ENCODE peak calls at places on chromosomes 12 and 14, in four cellular contexts. J is activated CD4-positive, alpha-beta T cell treated with anti-CD3 and anti-CD28 coated beads, Interleukin-2, amount 10 ng/mL, durations not matched to agents 7 days and 5 days; R is cardiac fibroblast; K is H54. E is an unnamed sample.

GRCh38 chr12:19025582-19025981 is 104.0 kb upstream of the PLEKHA5 start:
- DNase-seq in J (no peak), R (no peak), K (no peak), E (no peak)

GRCh38 chr14:99758121-99758871 is 34.9 kb upstream of the EML1 start:
- DNase-seq in J (no peak), R (peak; percentile 67), K (peak; percentile 70), E (no peak)

GRCh38 chr14:104099096-104100041 is 13.9 kb downstream of the ASPG start:
- DNase-seq in J (no peak), R (no peak), K (no peak), E (no peak)

GRCh38 chr12:42486407-42486806 is 103.1 kb downstream of the PRICKLE1 start:
- DNase-seq in J (no peak), R (no peak), K (no peak), E (no peak)

GRCh38 chr12:131681257-131681620 is 29.7 kb upstream of the SFSWAP start:
- DNase-seq in J (no peak), R (no peak), K (no peak), E (no peak)

GRCh38 chr14:105496831-105497591 is 6.0 kb downstream of the TEDC1 start:
- DNase-seq in J (no peak), R (no peak), K (no peak), E (no peak)

GRCh38 chr14:21098134-21098891 is at the start of gene ZNF219:
- DNase-seq in J (peak; percentile 17), R (peak; percentile 65), K (no peak), E (no peak)

GRCh38 chr14:65103150-65103760 is 938 bp upstream of the MAX start:
- DNase-seq in J (peak; percentile 26), R (no peak), K (peak; percentile 10), E (no peak)

GRCh38 chr12:50058743-50059312 is 1.4 kb downstream of the ASIC1 start:
- DNase-seq in J (peak; percentile 29), R (no peak), K (no peak), E (no peak)

GRCh38 chr12:5534800-5535199 is 102.9 kb downstream of the NTF3 start:
- DNase-seq in J (no peak), R (no peak), K (no peak), E (no peak)

GRCh38 chr14:58942516-58942915 is 246.0 kb upstream of the DAAM1 start:
- DNase-seq in J (no peak), R (peak; percentile 8), K (no peak), E (no peak)

GRCh38 chr12:45737638-45738037 is 8.1 kb downstream of the ARID2 start:
- DNase-seq in J (no peak), R (no peak), K (no peak), E (no peak)

GRCh38 chr12:67710582-67710981 is 62.0 kb downstream of the DYRK2 start:
- DNase-seq in J (no peak), R (no peak), K (peak; percentile 13), E (peak; percentile 43)

GRCh38 chr14:101527987-101528386 is 33.3 kb upstream of the DIO3 start:
- DNase-seq in J (no peak), R (no peak), K (no peak), E (no peak)

GRCh38 chr12:6852651-6853354 is 853 bp downstream of the USP5 start:
- DNase-seq in J (peak; percentile 74), R (peak; percentile 81), K (peak; percentile 58), E (no peak)

GRCh38 chr12:58557156-58557555 is 363.1 kb downstream of the LRIG3 start:
- DNase-seq in J (no peak), R (peak; percentile 76), K (no peak), E (no peak)

GRCh38 chr12:113932411-113933196 is 33.5 kb downstream of the RBM19 start:
- DNase-seq in J (no peak), R (peak; percentile 72), K (no peak), E (no peak)

GRCh38 chr14:31441273-31442110 is 15.8 kb downstream of the DTD2 start:
- DNase-seq in J (no peak), R (peak; percentile 86), K (no peak), E (no peak)

GRCh38 chr12:59055204-59055839 is 135.0 kb upstream of the LRIG3 start:
- DNase-seq in J (no peak), R (peak; percentile 59), K (peak; percentile 42), E (peak; percentile 10)

GRCh38 chr12:132171968-132172521 is 27.8 kb downstream of the NOC4L start:
- DNase-seq in J (no peak), R (no peak), K (no peak), E (no peak)

GRCh38 chr14:69315302-69315701 is 55.3 kb downstream of the GALNT16 start:
- DNase-seq in J (no peak), R (peak; percentile 39), K (no peak), E (no peak)

GRCh38 chr12:69682136-69682755 is 16.9 kb downstream of the BEST3 start:
- DNase-seq in J (no peak), R (no peak), K (no peak), E (no peak)

GRCh38 chr12:110355080-110355479 is 48.4 kb downstream of the ANAPC7 start:
- DNase-seq in J (peak; percentile 42), R (no peak), K (no peak), E (peak; percentile 59)

GRCh38 chr14:98965061-98965460 is 306.9 kb downstream of the BCL11B start:
- DNase-seq in J (no peak), R (no peak), K (no peak), E (no peak)

GRCh38 chr14:105871590-105871989 is 345.2 kb downstream of the TMEM121 start:
- DNase-seq in J (no peak), R (no peak), K (no peak), E (no peak)

GRCh38 chr14:45526715-45527549 is 273.9 kb upstream of the MIS18BP1 start:
- DNase-seq in J (no peak), R (no peak), K (peak; percentile 20), E (peak; percentile 27)

GRCh38 chr12:85448548-85449139 is 168.6 kb downstream of the ALX1 start:
- DNase-seq in J (no peak), R (peak; percentile 30), K (no peak), E (no peak)

GRCh38 chr12:16880864-16881285 is 274.9 kb upstream of the LMO3 start:
- DNase-seq in J (no peak), R (no peak), K (no peak), E (no peak)

GRCh38 chr14:52703225-52703624 is 3.8 kb upstream of the PSMC6 start:
- DNase-seq in J (no peak), R (peak; percentile 97), K (peak; percentile 9), E (no peak)

GRCh38 chr12:27984275-27984674 is 11.7 kb upstream of the PTHLH start:
- DNase-seq in J (no peak), R (peak; percentile 66), K (no peak), E (no peak)

GRCh38 chr12:14308516-14308915 is 57.0 kb upstream of the ATF7IP start:
- DNase-seq in J (no peak), R (no peak), K (no peak), E (no peak)